ENCODE peak calls at places on chromosomes 3 and 15, in ten cellular contexts. One of them, this sample, is unnamed. For H3K4me1, the result is how much of the 10 kb centered on the place peaks cover.

GRCh38 chr3:37217098-37217849 is 42.9 kb upstream of the LRRFIP2 start:
- DNase-seq in CD8-positive, alpha-beta memory T cell: peak
- DNase-seq in CD4-positive, alpha-beta memory T cell: no peak
- DNase-seq in neural progenitor cell: no peak
- DNase-seq in suprapubic skin: no peak
- DNase-seq in thyroid gland: no peak
- DNase-seq in pancreas: peak
- DNase-seq in GM12878: no peak
- DNase-seq in GM23338: no peak
- DNase-seq in adrenal gland: no peak
- DNase-seq in this sample: no peak

GRCh38 chr3:177053107-177053506 is 144.2 kb downstream of the TBL1XR1 start:
- DNase-seq in adrenal gland: no peak
- DNase-seq in CD4-positive, alpha-beta memory T cell: no peak
- DNase-seq in neural progenitor cell: no peak
- DNase-seq in thyroid gland: no peak
- DNase-seq in CD8-positive, alpha-beta memory T cell: no peak
- DNase-seq in GM12878: no peak
- DNase-seq in suprapubic skin: no peak
- DNase-seq in GM23338: no peak
- DNase-seq in pancreas: no peak
- DNase-seq in this sample: no peak

GRCh38 chr3:71185733-71186455 is 397.6 kb downstream of the FOXP1 start:
- DNase-seq in CD4-positive, alpha-beta memory T cell: peak
- DNase-seq in GM12878: no peak
- DNase-seq in neural progenitor cell: no peak
- DNase-seq in GM23338: no peak
- DNase-seq in CD8-positive, alpha-beta memory T cell: no peak
- DNase-seq in thyroid gland: no peak
- DNase-seq in adrenal gland: no peak
- DNase-seq in suprapubic skin: no peak
- DNase-seq in pancreas: no peak
- DNase-seq in this sample: no peak

GRCh38 chr3:30042274-30042859 is 564.0 kb upstream of the TGFBR2 start:
- DNase-seq in suprapubic skin: no peak
- DNase-seq in GM23338: peak
- DNase-seq in neural progenitor cell: peak
- DNase-seq in thyroid gland: peak
- DNase-seq in GM12878: peak
- DNase-seq in pancreas: no peak
- DNase-seq in CD8-positive, alpha-beta memory T cell: peak
- DNase-seq in CD4-positive, alpha-beta memory T cell: peak
- DNase-seq in adrenal gland: peak
- DNase-seq in this sample: no peak

GRCh38 chr3:197183582-197183981 is 114.8 kb downstream of the DLG1 start:
- DNase-seq in thyroid gland: no peak
- DNase-seq in CD4-positive, alpha-beta memory T cell: no peak
- DNase-seq in adrenal gland: no peak
- DNase-seq in suprapubic skin: no peak
- DNase-seq in GM12878: no peak
- DNase-seq in neural progenitor cell: peak
- DNase-seq in CD8-positive, alpha-beta memory T cell: no peak
- DNase-seq in GM23338: peak
- DNase-seq in pancreas: no peak
- DNase-seq in this sample: no peak

GRCh38 chr3:71425491-71426071 is 157.9 kb downstream of the FOXP1 start:
- DNase-seq in pancreas: no peak
- DNase-seq in thyroid gland: no peak
- DNase-seq in GM23338: no peak
- DNase-seq in suprapubic skin: no peak
- DNase-seq in CD4-positive, alpha-beta memory T cell: no peak
- DNase-seq in GM12878: no peak
- DNase-seq in CD8-positive, alpha-beta memory T cell: no peak
- DNase-seq in adrenal gland: no peak
- DNase-seq in neural progenitor cell: no peak
- DNase-seq in this sample: no peak

GRCh38 chr3:119690043-119690656 is 12.7 kb upstream of the CFAP91 start:
- DNase-seq in GM12878: no peak
- DNase-seq in thyroid gland: no peak
- DNase-seq in CD8-positive, alpha-beta memory T cell: no peak
- DNase-seq in GM23338: peak
- DNase-seq in pancreas: no peak
- DNase-seq in neural progenitor cell: peak
- DNase-seq in adrenal gland: no peak
- DNase-seq in suprapubic skin: no peak
- DNase-seq in CD4-positive, alpha-beta memory T cell: no peak
- DNase-seq in this sample: no peak

GRCh38 chr15:60972866-60973265 is 256.2 kb downstream of the RORA start:
- DNase-seq in thyroid gland: no peak
- DNase-seq in adrenal gland: no peak
- DNase-seq in GM23338: no peak
- DNase-seq in CD8-positive, alpha-beta memory T cell: no peak
- DNase-seq in GM12878: no peak
- DNase-seq in suprapubic skin: no peak
- DNase-seq in pancreas: no peak
- DNase-seq in neural progenitor cell: no peak
- DNase-seq in CD4-positive, alpha-beta memory T cell: no peak
- DNase-seq in this sample: no peak

DNA sequence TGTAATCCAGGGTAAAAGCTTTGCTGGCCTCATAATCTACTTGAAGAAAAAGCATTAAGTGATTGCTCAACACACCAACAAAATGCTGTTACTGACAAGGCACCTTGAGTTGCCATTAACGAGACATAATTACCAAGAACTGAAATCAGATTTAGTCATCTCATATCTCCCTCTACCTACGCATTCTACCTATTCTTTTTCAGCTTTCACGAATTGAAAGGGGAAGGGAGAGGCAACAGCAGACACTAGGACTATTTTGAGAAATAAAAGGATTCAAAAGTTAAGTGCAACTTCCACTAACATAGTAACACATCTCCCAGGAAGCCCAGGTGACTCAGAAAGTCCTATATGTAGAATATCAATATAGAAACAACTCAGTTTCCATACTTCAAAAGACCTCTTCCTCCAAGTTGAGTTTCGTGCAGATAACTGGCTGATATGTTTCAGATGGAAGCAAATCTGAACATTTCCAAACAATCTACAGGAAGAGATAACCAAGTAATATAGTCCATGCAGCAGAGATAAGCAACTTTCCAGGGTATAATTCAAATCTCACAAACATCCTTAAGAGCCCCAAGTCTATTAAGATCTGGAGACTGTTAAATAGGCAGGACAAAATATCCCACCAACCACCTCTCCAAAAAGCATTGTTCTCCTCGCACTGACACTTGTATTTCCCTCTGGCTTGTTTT is 1.9 kb downstream of the OSBPL10 start:
- DNase-seq in CD4-positive, alpha-beta memory T cell: no peak
- DNase-seq in pancreas: no peak
- DNase-seq in adrenal gland: no peak
- DNase-seq in CD8-positive, alpha-beta memory T cell: no peak
- DNase-seq in suprapubic skin: no peak
- DNase-seq in GM12878: peak
- DNase-seq in neural progenitor cell: no peak
- DNase-seq in GM23338: no peak
- DNase-seq in thyroid gland: no peak
- DNase-seq in this sample: no peak
- H3K4me1 ChIP-seq in CD4-positive, alpha-beta memory T cell: under half
- H3K4me1 ChIP-seq in pancreas: under half
- H3K4me1 ChIP-seq in adrenal gland: under half
- H3K4me1 ChIP-seq in CD8-positive, alpha-beta memory T cell: under half
- H3K4me1 ChIP-seq in suprapubic skin: under half
- H3K4me1 ChIP-seq in GM12878: under half
- H3K4me1 ChIP-seq in neural progenitor cell: under half
- H3K4me1 ChIP-seq in GM23338: under half
- H3K4me1 ChIP-seq in thyroid gland: under half
- H3K4me1 ChIP-seq in this sample: under half

DNA sequence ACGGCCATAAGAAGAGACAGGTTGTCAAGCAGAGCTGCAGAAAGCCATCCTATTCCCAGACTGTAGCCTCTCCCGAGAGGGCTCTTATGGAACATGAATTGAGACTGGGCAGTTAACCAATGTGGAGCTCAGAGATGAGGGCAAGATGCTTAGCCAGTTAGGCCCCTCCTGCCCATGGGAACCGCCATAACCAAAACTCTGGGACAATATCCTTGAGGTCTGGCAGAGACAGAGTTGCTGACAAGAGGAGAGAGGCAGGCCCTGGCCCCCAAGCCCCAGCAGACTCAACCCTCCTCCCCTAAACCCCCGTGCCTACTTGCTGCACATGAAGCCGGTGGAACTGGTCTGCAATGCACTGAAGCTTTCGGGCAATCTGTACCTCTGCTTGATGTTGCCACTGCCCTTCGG is 4.8 kb downstream of the BMF start:
- DNase-seq in CD8-positive, alpha-beta memory T cell: no peak
- DNase-seq in GM12878: no peak
- DNase-seq in pancreas: no peak
- DNase-seq in adrenal gland: no peak
- DNase-seq in GM23338: no peak
- DNase-seq in CD4-positive, alpha-beta memory T cell: no peak
- DNase-seq in neural progenitor cell: no peak
- DNase-seq in suprapubic skin: no peak
- DNase-seq in thyroid gland: no peak
- DNase-seq in this sample: no peak
- H3K4me1 ChIP-seq in CD8-positive, alpha-beta memory T cell: half or more
- H3K4me1 ChIP-seq in GM12878: half or more
- H3K4me1 ChIP-seq in pancreas: half or more
- H3K4me1 ChIP-seq in adrenal gland: under half
- H3K4me1 ChIP-seq in GM23338: half or more
- H3K4me1 ChIP-seq in CD4-positive, alpha-beta memory T cell: half or more
- H3K4me1 ChIP-seq in neural progenitor cell: half or more
- H3K4me1 ChIP-seq in suprapubic skin: half or more
- H3K4me1 ChIP-seq in thyroid gland: half or more
- H3K4me1 ChIP-seq in this sample: half or more

GRCh38 chr3:136195258-136196063 is 674 bp downstream of the MSL2 start:
- DNase-seq in pancreas: peak
- DNase-seq in GM23338: peak
- DNase-seq in CD8-positive, alpha-beta memory T cell: peak
- DNase-seq in adrenal gland: peak
- DNase-seq in GM12878: no peak
- DNase-seq in neural progenitor cell: peak
- DNase-seq in suprapubic skin: peak
- DNase-seq in CD4-positive, alpha-beta memory T cell: peak
- DNase-seq in thyroid gland: peak
- DNase-seq in this sample: peak

GRCh38 chr3:136196401-136197158 is 445 bp upstream of the MSL2 start:
- DNase-seq in CD4-positive, alpha-beta memory T cell: peak
- DNase-seq in adrenal gland: peak
- DNase-seq in pancreas: peak
- DNase-seq in suprapubic skin: peak
- DNase-seq in GM23338: peak
- DNase-seq in neural progenitor cell: peak
- DNase-seq in CD8-positive, alpha-beta memory T cell: peak
- DNase-seq in thyroid gland: peak
- DNase-seq in GM12878: peak
- DNase-seq in this sample: peak

GRCh38 chr3:136196064-136196400 is at the start of gene MSL2:
- DNase-seq in suprapubic skin: no peak
- DNase-seq in adrenal gland: no peak
- DNase-seq in GM12878: no peak
- DNase-seq in neural progenitor cell: no peak
- DNase-seq in GM23338: no peak
- DNase-seq in thyroid gland: peak
- DNase-seq in pancreas: no peak
- DNase-seq in CD8-positive, alpha-beta memory T cell: no peak
- DNase-seq in CD4-positive, alpha-beta memory T cell: no peak
- DNase-seq in this sample: no peak

GRCh38 chr3:136194409-136195257 is 1.5 kb downstream of the MSL2 start:
- DNase-seq in pancreas: no peak
- DNase-seq in adrenal gland: peak
- DNase-seq in CD4-positive, alpha-beta memory T cell: peak
- DNase-seq in CD8-positive, alpha-beta memory T cell: peak
- DNase-seq in GM23338: peak
- DNase-seq in GM12878: peak
- DNase-seq in thyroid gland: peak
- DNase-seq in suprapubic skin: no peak
- DNase-seq in neural progenitor cell: peak
- DNase-seq in this sample: no peak

DNA sequence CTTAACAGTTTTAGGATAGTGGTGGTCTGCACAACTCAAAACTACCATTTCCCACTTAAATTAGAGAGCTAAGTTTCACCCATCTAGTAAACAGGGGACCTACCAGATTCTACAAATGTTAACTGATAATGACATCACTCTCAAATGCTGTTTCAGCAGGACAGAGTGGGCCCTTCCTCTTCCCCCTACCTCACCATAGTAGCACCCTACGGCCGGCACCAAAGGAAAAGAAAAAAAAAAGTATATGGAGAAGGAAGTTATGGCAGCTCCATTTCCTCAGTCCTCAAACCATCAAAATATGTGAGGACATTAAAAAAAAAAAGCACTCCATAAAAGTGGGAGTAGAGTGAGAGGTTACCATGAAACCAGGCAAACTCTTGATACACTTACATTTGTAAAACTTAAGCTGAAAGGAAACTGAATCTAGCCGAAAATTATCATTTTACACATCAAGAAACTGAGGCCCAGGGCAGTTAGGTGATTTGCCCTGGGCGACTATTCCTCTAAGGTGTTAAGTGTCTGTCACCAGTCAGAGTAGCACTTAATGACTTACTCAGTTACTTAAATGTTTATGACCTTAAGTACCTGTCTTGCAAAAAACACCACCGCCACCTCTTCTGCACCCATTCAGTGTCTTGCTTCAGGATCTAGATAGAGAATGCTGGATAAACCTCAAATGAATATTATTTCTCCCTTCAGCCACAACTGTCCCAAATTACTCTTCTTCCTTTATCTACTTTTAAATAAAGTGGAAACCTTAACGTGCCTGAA is 2.7 kb downstream of the MSL2 start:
- DNase-seq in GM12878: no peak
- DNase-seq in adrenal gland: no peak
- DNase-seq in thyroid gland: no peak
- DNase-seq in pancreas: no peak
- DNase-seq in CD4-positive, alpha-beta memory T cell: no peak
- DNase-seq in neural progenitor cell: no peak
- DNase-seq in suprapubic skin: no peak
- DNase-seq in CD8-positive, alpha-beta memory T cell: no peak
- DNase-seq in GM23338: no peak
- DNase-seq in this sample: no peak
- H3K4me1 ChIP-seq in GM12878: under half
- H3K4me1 ChIP-seq in adrenal gland: under half
- H3K4me1 ChIP-seq in thyroid gland: under half
- H3K4me1 ChIP-seq in pancreas: under half
- H3K4me1 ChIP-seq in CD4-positive, alpha-beta memory T cell: half or more
- H3K4me1 ChIP-seq in neural progenitor cell: under half
- H3K4me1 ChIP-seq in suprapubic skin: half or more
- H3K4me1 ChIP-seq in CD8-positive, alpha-beta memory T cell: half or more
- H3K4me1 ChIP-seq in GM23338: half or more
- H3K4me1 ChIP-seq in this sample: half or more

GRCh38 chr3:149655826-149656599 is 1.8 kb downstream of the WWTR1 start:
- DNase-seq in thyroid gland: peak
- DNase-seq in GM12878: no peak
- DNase-seq in adrenal gland: no peak
- DNase-seq in CD8-positive, alpha-beta memory T cell: no peak
- DNase-seq in pancreas: no peak
- DNase-seq in suprapubic skin: no peak
- DNase-seq in neural progenitor cell: no peak
- DNase-seq in GM23338: no peak
- DNase-seq in CD4-positive, alpha-beta memory T cell: no peak
- DNase-seq in this sample: no peak

GRCh38 chr3:149657458-149657795 is 398 bp downstream of the WWTR1 start:
- DNase-seq in GM23338: peak
- DNase-seq in suprapubic skin: peak
- DNase-seq in CD4-positive, alpha-beta memory T cell: peak
- DNase-seq in adrenal gland: peak
- DNase-seq in CD8-positive, alpha-beta memory T cell: no peak
- DNase-seq in thyroid gland: peak
- DNase-seq in neural progenitor cell: peak
- DNase-seq in GM12878: no peak
- DNase-seq in pancreas: no peak
- DNase-seq in this sample: peak

GRCh38 chr3:149653136-149653535 is 4.7 kb downstream of the WWTR1 start:
- DNase-seq in CD8-positive, alpha-beta memory T cell: no peak
- DNase-seq in GM12878: no peak
- DNase-seq in suprapubic skin: no peak
- DNase-seq in adrenal gland: no peak
- DNase-seq in neural progenitor cell: no peak
- DNase-seq in pancreas: no peak
- DNase-seq in CD4-positive, alpha-beta memory T cell: no peak
- DNase-seq in thyroid gland: no peak
- DNase-seq in GM23338: no peak
- DNase-seq in this sample: no peak

GRCh38 chr3:149653564-149653963 is 4.3 kb downstream of the WWTR1 start:
- DNase-seq in GM12878: no peak
- DNase-seq in CD4-positive, alpha-beta memory T cell: no peak
- DNase-seq in adrenal gland: no peak
- DNase-seq in neural progenitor cell: no peak
- DNase-seq in GM23338: no peak
- DNase-seq in suprapubic skin: no peak
- DNase-seq in CD8-positive, alpha-beta memory T cell: no peak
- DNase-seq in pancreas: no peak
- DNase-seq in thyroid gland: no peak
- DNase-seq in this sample: no peak

GRCh38 chr3:149654188-149654601 is 3.6 kb downstream of the WWTR1 start:
- DNase-seq in neural progenitor cell: no peak
- DNase-seq in CD8-positive, alpha-beta memory T cell: no peak
- DNase-seq in GM12878: no peak
- DNase-seq in thyroid gland: no peak
- DNase-seq in GM23338: no peak
- DNase-seq in suprapubic skin: no peak
- DNase-seq in pancreas: no peak
- DNase-seq in adrenal gland: peak
- DNase-seq in CD4-positive, alpha-beta memory T cell: no peak
- DNase-seq in this sample: no peak
- H3K4me1 ChIP-seq in neural progenitor cell: under half
- H3K4me1 ChIP-seq in CD8-positive, alpha-beta memory T cell: under half
- H3K4me1 ChIP-seq in GM12878: under half
- H3K4me1 ChIP-seq in thyroid gland: under half
- H3K4me1 ChIP-seq in GM23338: under half
- H3K4me1 ChIP-seq in suprapubic skin: half or more
- H3K4me1 ChIP-seq in pancreas: under half
- H3K4me1 ChIP-seq in adrenal gland: under half
- H3K4me1 ChIP-seq in CD4-positive, alpha-beta memory T cell: under half
- H3K4me1 ChIP-seq in this sample: half or more